ENCODE peak calls at places on chromosomes 16 and 17, in eight cellular contexts. W is H54; U is ELR; Q is RKO; V is neuronal stem cell; J is stimulated activated effector memory CD8-positive, alpha-beta T cell treated with anti-CD3 and anti-CD28 coated beads, Interleukin-12 subunit alpha, Interleukin-12 subunit beta, amount 100 ng/mL, for 72 hours; O is A549; S is lower leg skin. E is an unnamed sample.

GRCh38 chr16:81838794-81839193 is 59.7 kb downstream of the PLCG2 start:
- DNase-seq in U (peak), O (no peak), S (no peak), W (peak), Q (peak), J (no peak), V (no peak), E (no peak)

GRCh38 chr17:6415616-6416015 is 19.3 kb downstream of the AIPL1 start:
- DNase-seq in V (no peak), S (no peak), J (no peak), W (no peak), U (no peak), O (no peak), Q (no peak), E (no peak)

GRCh38 chr17:32486091-32486700 is 597 bp upstream of the CDK5R1 start:
- DNase-seq in O (peak), V (peak), S (no peak), Q (peak), J (no peak), W (peak), U (peak), E (no peak)

GRCh38 chr16:4682616-4683254 is 10.6 kb upstream of the NUDT16L1 start:
- DNase-seq in J (no peak), S (no peak), V (no peak), U (peak), O (no peak), W (no peak), Q (peak), E (peak)

GRCh38 chr16:54937673-54938350 is 7.1 kb downstream of the IRX5 start:
- DNase-seq in J (no peak), V (peak), S (no peak), U (no peak), Q (no peak), W (no peak), O (no peak), E (no peak)

GRCh38 chr16:28324887-28325279 is 32.6 kb downstream of the SBK1 start:
- DNase-seq in S (no peak), V (no peak), J (no peak), Q (no peak), U (no peak), W (no peak), O (no peak), E (no peak)

GRCh38 chr16:10180771-10181163 is 1.5 kb downstream of the GRIN2A start:
- DNase-seq in Q (no peak), O (peak), J (no peak), S (no peak), V (peak), U (peak), W (no peak), E (no peak)

GRCh38 chr17:2892305-2892971 is 96.2 kb downstream of the RAP1GAP2 start:
- DNase-seq in U (peak), O (peak), J (no peak), Q (peak), V (no peak), W (peak), S (no peak), E (no peak)

GRCh38 chr16:80563066-80563465 is 22.3 kb downstream of the DYNLRB2 start:
- DNase-seq in S (no peak), V (no peak), U (no peak), W (no peak), J (no peak), O (no peak), Q (no peak), E (no peak)

GRCh38 chr17:71769850-71770249 is 351.0 kb upstream of the SOX9 start:
- DNase-seq in Q (no peak), S (no peak), O (no peak), U (no peak), V (no peak), J (no peak), W (no peak), E (no peak)

GRCh38 chr17:79674506-79675412 is 56.0 kb upstream of the ENPP7 start:
- DNase-seq in U (no peak), J (no peak), O (no peak), V (no peak), S (no peak), W (no peak), Q (no peak), E (no peak)

GRCh38 chr17:77746391-77746790 is 212.1 kb upstream of the TNRC6C start:
- DNase-seq in W (no peak), U (no peak), J (no peak), Q (no peak), O (no peak), S (no peak), V (no peak), E (no peak)

GRCh38 chr17:31582151-31582907 is 190.9 kb downstream of the RAB11FIP4 start:
- DNase-seq in O (no peak), S (no peak), V (no peak), U (no peak), Q (no peak), W (no peak), J (no peak), E (peak)

GRCh38 chr17:12567077-12568053 is 98.3 kb upstream of the MYOCD start:
- DNase-seq in J (no peak), W (no peak), S (no peak), V (no peak), Q (no peak), U (no peak), O (no peak), E (no peak)

E was measured in hypothalamus.